ENCODE peak calls at places on chromosome 4, in eight cellular contexts. N, T, K, G, F, M, P and S are unnamed samples.

GRCh38 chr4:167021545-167022155 is 212.6 kb downstream of the SPOCK3 start:
- DNase-seq in N (peak; percentile 83), T (peak; percentile 23), K (peak; percentile 56), G (peak; percentile 48), F (peak; percentile 28), M (peak; percentile 64), P (peak; percentile 78), S (peak; percentile 52)

GRCh38 chr4:177473991-177474390 is 31.8 kb upstream of the AGA start:
- DNase-seq in N (no peak), T (no peak), K (no peak), G (no peak), F (no peak), M (peak; percentile 94), P (no peak), S (no peak)

GRCh38 chr4:82852751-82853053 is 38.3 kb downstream of the SEC31A start:
- DNase-seq in N (peak; percentile 20), T (no peak), K (no peak), G (no peak), F (no peak), M (no peak), P (no peak), S (no peak)

GRCh38 chr4:102734591-102735385 is 26.0 kb downstream of the MANBA start:
- DNase-seq in N (no peak), T (no peak), K (no peak), G (no peak), F (peak; percentile 42), M (no peak), P (no peak), S (no peak)

GRCh38 chr4:185201983-185202962 is 1.5 kb downstream of the CFAP97 start:
- DNase-seq in N (peak; percentile 63), T (no peak), K (no peak), G (no peak), F (peak; percentile 44), M (peak; percentile 10), P (no peak), S (no peak)

GRCh38 chr4:658031-658667 is 15.9 kb downstream of the ATP5ME start:
- DNase-seq in N (no peak), T (no peak), K (no peak), G (no peak), F (no peak), M (no peak), P (no peak), S (no peak)

GRCh38 chr4:81137446-81137845 is 77.6 kb downstream of the PRKG2 start:
- DNase-seq in N (no peak), T (no peak), K (no peak), G (no peak), F (no peak), M (no peak), P (no peak), S (no peak)

GRCh38 chr4:66298596-66298995 is 628.3 kb upstream of the EPHA5 start:
- DNase-seq in N (no peak), T (no peak), K (no peak), G (no peak), F (no peak), M (no peak), P (no peak), S (no peak)

GRCh38 chr4:156638332-156638731 is 333.3 kb downstream of the PDGFC start:
- DNase-seq in N (no peak), T (no peak), K (no peak), G (no peak), F (no peak), M (no peak), P (no peak), S (no peak)

GRCh38 chr4:6802050-6802449 is 19.5 kb downstream of the KIAA0232 start:
- DNase-seq in N (no peak), T (no peak), K (no peak), G (no peak), F (no peak), M (no peak), P (no peak), S (no peak)

GRCh38 chr4:176377705-176378302 is 58.0 kb downstream of the SPCS3 start:
- DNase-seq in N (no peak), T (no peak), K (no peak), G (peak; percentile 6), F (peak; percentile 50), M (peak; percentile 2), P (no peak), S (no peak)

GRCh38 chr4:60989141-60989540 is 211.0 kb upstream of the ADGRL3 start:
- DNase-seq in N (no peak), T (no peak), K (no peak), G (no peak), F (no peak), M (no peak), P (no peak), S (no peak)

GRCh38 chr4:110671679-110672078 is 48.8 kb upstream of the PITX2 start:
- DNase-seq in N (no peak), T (no peak), K (no peak), G (no peak), F (no peak), M (no peak), P (no peak), S (no peak)

GRCh38 chr4:165443276-165443675 is 64.5 kb downstream of the CPE start:
- DNase-seq in N (no peak), T (no peak), K (no peak), G (no peak), F (no peak), M (no peak), P (no peak), S (no peak)

GRCh38 chr4:145347684-145348083 is 134.0 kb upstream of the SMAD1 start:
- DNase-seq in N (peak; percentile 25), T (no peak), K (no peak), G (no peak), F (no peak), M (no peak), P (no peak), S (no peak)

GRCh38 chr4:188145626-188146025 is 6.4 kb downstream of the TRIML1 start:
- DNase-seq in N (no peak), T (no peak), K (no peak), G (no peak), F (no peak), M (no peak), P (no peak), S (no peak)